ENCODE peak calls at places on chromosomes 2 and 18, in ten cellular contexts. S, M, C, A, H, W, X, D, T and P are unnamed samples.
A peak's percentile ranks its signal among the peaks of the same experiment; 100 is the strongest.

GRCh38 chr2:127707890-127708648 is 6.8 kb downstream of the SFT2D3 start:
- DNase-seq in W (peak; percentile 19), C (no peak), H (peak; percentile 62), A (no peak), D (no peak), S (no peak), X (no peak), M (no peak), T (no peak), P (no peak)

GRCh38 chr2:126823951-126824350 is 74.7 kb upstream of the TEX51 start:
- DNase-seq in H (no peak), M (no peak), D (no peak), A (no peak), C (no peak), W (no peak), S (no peak), T (no peak), X (no peak), P (no peak)

GRCh38 chr18:13218376-13219011 is at the start of gene LDLRAD4:
- DNase-seq in M (peak; percentile 26), X (peak; percentile 54), A (peak; percentile 35), S (no peak), W (peak; percentile 39), T (no peak), C (peak; percentile 85), D (peak; percentile 84), H (peak; percentile 88), P (peak; percentile 65)

GRCh38 chr2:96899084-96899735 is 29.3 kb upstream of the SEMA4C start:
- DNase-seq in W (no peak), T (no peak), X (no peak), S (no peak), C (no peak), H (peak; percentile 36), M (no peak), D (no peak), A (no peak), P (no peak)

GRCh38 chr2:127593228-127594115 is 52.5 kb upstream of the GPR17 start:
- DNase-seq in S (no peak), X (no peak), T (no peak), A (no peak), C (peak; percentile 70), W (no peak), M (no peak), D (no peak), H (no peak), P (no peak)

GRCh38 chr2:122191331-122191730 is 435.9 kb downstream of the TSN start:
- DNase-seq in T (no peak), A (no peak), C (no peak), M (no peak), S (no peak), X (peak; percentile 38), H (peak; percentile 46), W (no peak), D (peak; percentile 32), P (no peak)

GRCh38 chr2:120854014-120854620 is 118.4 kb downstream of the GLI2 start:
- DNase-seq in D (no peak), M (no peak), H (no peak), W (no peak), C (peak; percentile 43), A (no peak), S (no peak), T (no peak), X (no peak), P (no peak)

GRCh38 chr2:96907405-96908041 is 37.6 kb upstream of the SEMA4C start:
- DNase-seq in D (no peak), C (peak; percentile 93), W (peak; percentile 74), A (no peak), H (peak; percentile 95), X (peak; percentile 64), S (no peak), T (no peak), M (no peak), P (peak; percentile 87)

GRCh38 chr2:7900593-7900992 is 781.3 kb upstream of the ID2 start:
- DNase-seq in T (no peak), C (no peak), H (no peak), D (no peak), M (no peak), X (no peak), S (no peak), W (no peak), A (no peak), P (no peak)

GRCh38 chr2:151150325-151150724 is 111.3 kb downstream of the RBM43 start:
- DNase-seq in H (no peak), D (no peak), C (no peak), M (no peak), T (no peak), X (no peak), S (peak; percentile 59), A (no peak), W (no peak), P (no peak)

GRCh38 chr2:42980764-42981416 is 188.5 kb upstream of the HAAO start:
- DNase-seq in C (no peak), M (no peak), H (no peak), W (no peak), T (no peak), D (no peak), X (no peak), S (no peak), A (no peak), P (no peak)

GRCh38 chr2:175871331-175871730 is 130.7 kb downstream of the LNPK start:
- DNase-seq in C (no peak), W (no peak), X (no peak), H (no peak), M (no peak), D (no peak), A (no peak), S (no peak), T (no peak), P (no peak)

GRCh38 chr2:81260320-81260719 is 955.8 kb upstream of the LRRTM1 start:
- DNase-seq in T (no peak), W (no peak), H (no peak), C (no peak), X (no peak), D (no peak), M (no peak), S (no peak), A (no peak), P (no peak)

GRCh38 chr2:54669677-54670484 is 53.6 kb upstream of the EML6 start:
- DNase-seq in M (no peak), D (peak; percentile 57), X (no peak), S (no peak), A (no peak), H (no peak), T (no peak), C (no peak), W (no peak), P (no peak)